ENCODE peak calls at places on chromosomes 4 and X, in seven cellular contexts. P is sigmoid colon, Q is tibial nerve, T is suprapubic skin, W is ovary, H is esophagus squamous epithelium, O is upper lobe of left lung. B is an unnamed sample.

GRCh38 chrX:54530358-54530900 is 410 bp downstream of the GNL3L start:
- DNase-seq in P (no peak), Q (no peak), T (no peak), H (no peak), W (no peak), O (no peak), B (no peak)

GRCh38 chr4:154033921-154034320 is 245.0 kb upstream of the SFRP2 start:
- DNase-seq in P (no peak), Q (no peak), W (no peak), H (no peak), O (no peak), T (no peak), B (no peak)

GRCh38 chr4:73683033-73683432 is 57.3 kb upstream of the CXCL8 start:
- DNase-seq in H (no peak), O (no peak), T (no peak), W (no peak), Q (no peak), P (no peak), B (no peak)

GRCh38 chrX:149259241-149259640 is 245.9 kb downstream of the IDS start:
- DNase-seq in O (no peak), W (no peak), Q (no peak), T (no peak), P (no peak), H (no peak), B (no peak)

GRCh38 chr4:183588169-183588675 is 70.8 kb downstream of the RWDD4 start:
- DNase-seq in P (no peak), T (no peak), H (no peak), O (no peak), Q (no peak), W (peak), B (no peak)

GRCh38 chr4:36187723-36188333 is 56.5 kb downstream of the ARAP2 start:
- DNase-seq in W (no peak), O (no peak), T (no peak), P (no peak), Q (no peak), H (no peak), B (no peak)

GRCh38 chr4:7960790-7961655 is 21.4 kb upstream of the AFAP1 start:
- DNase-seq in H (no peak), O (no peak), W (peak), P (peak), T (no peak), Q (no peak), B (no peak)

GRCh38 chr4:54433686-54434085 is 204.6 kb downstream of the PDGFRA start:
- DNase-seq in P (no peak), Q (no peak), O (no peak), W (no peak), T (no peak), H (no peak), B (no peak)

GRCh38 chr4:98261291-98262271 is at the start of gene RAP1GDS1:
- DNase-seq in W (peak), Q (peak), P (peak), T (peak), O (peak), H (peak), B (peak)

GRCh38 chr4:86484241-86484640 is 109.9 kb upstream of the PTPN13 start:
- DNase-seq in H (no peak), T (no peak), O (no peak), W (no peak), P (no peak), Q (no peak), B (no peak)

GRCh38 chr4:6023766-6024165 is 5.5 kb upstream of the C4orf50 start:
- DNase-seq in H (no peak), O (no peak), W (no peak), T (no peak), Q (no peak), P (no peak), B (no peak)

GRCh38 chr4:85780664-85781063 is 305.7 kb downstream of the ARHGAP24 start:
- DNase-seq in W (no peak), O (no peak), P (no peak), H (no peak), Q (no peak), T (no peak), B (no peak)

GRCh38 chr4:86831262-86832090 is 17.7 kb downstream of the SLC10A6 start:
- DNase-seq in Q (no peak), P (no peak), O (no peak), H (no peak), W (peak), T (no peak), B (no peak)

GRCh38 chrX:7987160-7987992 is 60.2 kb upstream of the PNPLA4 start:
- DNase-seq in W (no peak), T (no peak), O (no peak), H (no peak), Q (no peak), P (no peak), B (no peak)

GRCh38 chr4:792729-793108 is 33.2 kb downstream of the CPLX1 start:
- DNase-seq in Q (peak), O (no peak), P (no peak), T (no peak), W (no peak), H (no peak), B (no peak)

GRCh38 chrX:19344661-19345060 is 934 bp downstream of the PDHA1 start:
- DNase-seq in T (no peak), O (no peak), Q (no peak), P (no peak), W (no peak), H (no peak), B (no peak)

GRCh38 chr4:111228874-111229273 is 606.0 kb upstream of the PITX2 start:
- DNase-seq in Q (no peak), P (no peak), W (no peak), O (no peak), T (no peak), H (no peak), B (no peak)

GRCh38 chr4:145609494-145610427 is 9.4 kb upstream of the MMAA start:
- DNase-seq in Q (peak), P (no peak), O (no peak), T (no peak), H (no peak), W (peak), B (peak)

GRCh38 chrX:107204063-107204605 is 2.1 kb downstream of the NUP62CL start:
- DNase-seq in W (no peak), Q (no peak), P (no peak), H (no peak), T (no peak), O (no peak), B (no peak)

GRCh38 chrX:107207089-107207488 is 678 bp downstream of the DNAAF6 start:
- DNase-seq in T (no peak), H (no peak), O (no peak), P (no peak), Q (no peak), W (no peak), B (no peak)

GRCh38 chrX:107206697-107207065 is 270 bp downstream of the DNAAF6 start:
- DNase-seq in T (no peak), Q (no peak), H (no peak), P (no peak), O (no peak), W (no peak), B (no peak)

GRCh38 chrX:107207943-107208342 is 1.5 kb downstream of the DNAAF6 start:
- DNase-seq in H (no peak), O (no peak), P (no peak), T (no peak), W (no peak), Q (no peak), B (no peak)

DNA sequence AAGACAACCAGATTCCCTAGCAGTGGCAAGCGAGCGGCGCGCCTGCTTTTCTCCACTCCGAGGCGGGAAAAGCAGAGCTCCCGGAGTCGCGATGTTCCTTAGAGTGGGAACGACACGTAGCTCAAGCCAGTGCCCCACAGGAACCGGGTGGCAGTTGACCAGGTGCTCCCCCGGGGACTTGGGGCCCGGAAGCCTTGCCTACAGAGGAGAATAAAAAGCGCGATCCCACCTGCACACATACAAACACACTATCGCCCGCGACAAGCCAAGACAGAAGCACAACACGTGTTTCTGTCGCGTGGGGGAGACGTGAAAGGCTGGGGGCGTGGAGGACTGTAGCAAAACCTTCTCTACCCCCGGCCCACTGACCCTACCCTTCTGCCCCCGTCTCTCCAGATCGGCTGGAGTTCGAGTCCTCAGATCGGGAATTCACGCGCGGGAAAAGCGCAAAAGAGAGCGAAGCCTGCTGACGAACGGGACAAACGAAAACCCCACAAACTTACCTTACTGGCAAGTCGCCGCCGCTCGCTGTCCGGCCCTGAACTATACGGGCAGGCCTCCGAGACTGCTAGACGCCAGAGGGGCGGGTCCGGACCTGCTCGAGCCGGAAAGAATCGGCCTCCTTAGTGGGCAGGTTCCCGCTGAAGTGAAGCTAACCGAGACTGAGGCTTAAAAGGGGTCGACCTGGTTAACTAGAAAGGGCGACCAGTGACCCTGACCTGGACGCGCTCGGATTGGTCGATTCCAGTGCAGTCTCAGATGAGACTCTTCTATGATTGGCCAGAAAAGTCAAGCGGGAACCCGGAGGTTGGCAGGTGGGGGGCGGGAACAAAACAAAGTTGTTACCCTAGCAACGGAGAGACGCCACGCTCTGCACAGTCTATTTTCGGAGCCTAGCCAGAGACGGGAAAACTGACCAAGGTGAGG is at the start of the genes DNAAF6 and NUP62CL:
- DNase-seq in P (no peak), O (peak), H (peak), T (peak), Q (no peak), W (peak), B (no peak)
- TF ChIP-seq POLR2A in P (no peak), O (no peak), H (no peak), T (no peak), Q (no peak), W (no peak), B (no peak)

GRCh38 chrX:138791551-138791950 is 80.0 kb upstream of the FGF13 start:
- DNase-seq in H (no peak), O (no peak), P (no peak), T (no peak), Q (no peak), W (no peak), B (no peak)
- TF ChIP-seq POLR2A in H (no peak), O (no peak), P (no peak), T (no peak), Q (no peak), W (no peak), B (no peak)

GRCh38 chrX:40097492-40098263 is at the start of gene BCOR:
- DNase-seq in H (no peak), P (peak), O (peak), Q (no peak), W (peak), T (no peak), B (peak)
- TF ChIP-seq POLR2A in H (no peak), P (peak), O (peak), Q (peak), W (peak), T (peak), B (no peak)

GRCh38 chrX:119252716-119253115 is 16.6 kb downstream of the PGRMC1 start:
- DNase-seq in T (no peak), Q (no peak), O (no peak), H (no peak), P (no peak), W (no peak), B (no peak)

GRCh38 chrX:119251381-119251780 is 15.3 kb downstream of the PGRMC1 start:
- DNase-seq in Q (no peak), P (no peak), W (no peak), H (no peak), O (no peak), T (no peak), B (no peak)

GRCh38 chrX:119247702-119248101 is 11.6 kb downstream of the PGRMC1 start:
- DNase-seq in T (no peak), P (no peak), H (no peak), Q (no peak), O (no peak), W (no peak), B (no peak)

GRCh38 chrX:119249836-119250340 is 13.8 kb downstream of the PGRMC1 start:
- DNase-seq in T (no peak), O (no peak), Q (no peak), H (no peak), W (no peak), P (no peak), B (no peak)
- TF ChIP-seq POLR2A in T (no peak), O (no peak), Q (no peak), H (no peak), W (no peak), P (no peak), B (no peak)

DNA sequence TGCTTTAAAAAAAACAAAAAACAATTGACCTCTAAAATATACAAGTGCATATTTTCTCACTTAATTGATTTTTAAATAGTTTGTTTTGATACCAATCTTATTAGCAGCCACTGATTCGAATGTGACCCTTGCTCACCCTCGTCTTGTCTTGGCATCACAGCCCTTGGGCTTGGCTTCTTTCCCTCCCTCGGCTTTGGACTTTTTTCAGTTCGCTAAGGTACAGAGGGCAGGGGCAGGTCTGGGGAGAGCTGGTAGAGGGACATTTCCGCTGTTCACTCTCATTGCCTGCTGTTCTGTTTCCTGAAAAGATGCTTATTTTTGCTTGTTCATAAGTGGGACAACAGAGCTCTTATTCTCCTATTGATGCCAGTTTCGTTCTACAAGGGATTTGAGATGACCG is 88.5 kb upstream of the RPS6KA3 start:
- DNase-seq in Q (no peak), T (no peak), P (no peak), W (no peak), O (no peak), H (no peak), B (no peak)
- TF ChIP-seq POLR2A in Q (no peak), T (no peak), P (no peak), W (no peak), O (no peak), H (no peak), B (no peak)

B was measured in lower leg skin.